ENCODE peak calls at places on chromosomes 12 and 14, in six cellular contexts. W, Y, T, G, N and K are unnamed samples.

GRCh38 chr14:86129426-86129825 is 599.5 kb downstream of the FLRT2 start:
- DNase-seq in W (no peak), Y (no peak), T (no peak), G (no peak), N (no peak), K (no peak)

GRCh38 chr14:50821471-50822464 is 9.2 kb downstream of the NIN start:
- DNase-seq in W (peak; percentile 54), Y (no peak), T (no peak), G (peak; percentile 55), N (no peak), K (no peak)

GRCh38 chr12:89016970-89017778 is 335.1 kb downstream of the DUSP6 start:
- DNase-seq in W (peak; percentile 26), Y (peak; percentile 83), T (peak; percentile 72), G (peak; percentile 25), N (peak; percentile 77), K (peak; percentile 37)

GRCh38 chr12:12281134-12281533 is 14.3 kb upstream of the LRP6 start:
- DNase-seq in W (no peak), Y (no peak), T (peak; percentile 83), G (no peak), N (no peak), K (no peak)

GRCh38 chr12:46269429-46270241 is 792 bp upstream of the SLC38A1 start:
- DNase-seq in W (peak; percentile 68), Y (peak; percentile 2), T (peak; percentile 91), G (peak; percentile 70), N (no peak), K (no peak)

GRCh38 chr12:53171725-53172329 is 8.7 kb upstream of the ZNF740 start:
- DNase-seq in W (no peak), Y (no peak), T (peak; percentile 29), G (no peak), N (no peak), K (no peak)

GRCh38 chr12:105580841-105581352 is 250.4 kb downstream of the C12orf75 start:
- DNase-seq in W (no peak), Y (no peak), T (no peak), G (no peak), N (no peak), K (no peak)

GRCh38 chr14:86057018-86057667 is 527.2 kb downstream of the FLRT2 start:
- DNase-seq in W (no peak), Y (peak; percentile 46), T (peak; percentile 63), G (peak; percentile 31), N (no peak), K (no peak)

GRCh38 chr12:111099186-111099585 is 178.8 kb upstream of the MYL2 start:
- DNase-seq in W (no peak), Y (no peak), T (no peak), G (no peak), N (no peak), K (no peak)

GRCh38 chr14:94374749-94375148 is 13.7 kb downstream of the SERPINA1 start:
- DNase-seq in W (no peak), Y (no peak), T (no peak), G (no peak), N (no peak), K (no peak)

GRCh38 chr14:100389497-100390104 is 66.5 kb downstream of the SLC25A47 start:
- DNase-seq in W (no peak), Y (no peak), T (no peak), G (no peak), N (no peak), K (no peak)

GRCh38 chr12:91985002-91985767 is 160.5 kb downstream of the BTG1 start:
- DNase-seq in W (peak; percentile 25), Y (peak; percentile 87), T (no peak), G (no peak), N (no peak), K (no peak)

GRCh38 chr12:113268621-113269020 is 47.4 kb downstream of the TPCN1 start:
- DNase-seq in W (no peak), Y (no peak), T (no peak), G (no peak), N (no peak), K (no peak)

GRCh38 chr14:102770910-102771543 is 6.2 kb upstream of the TRAF3 start:
- DNase-seq in W (no peak), Y (no peak), T (peak; percentile 30), G (no peak), N (no peak), K (no peak)

GRCh38 chr12:46524778-46525177 is 152.2 kb upstream of the SLC38A2 start:
- DNase-seq in W (no peak), Y (peak; percentile 80), T (no peak), G (no peak), N (peak; percentile 86), K (no peak)

GRCh38 chr12:46777587-46777986 is 48.2 kb downstream of the SLC38A4 start:
- DNase-seq in W (no peak), Y (no peak), T (no peak), G (no peak), N (no peak), K (no peak)

GRCh38 chr12:106774808-106775524 is 484 bp downstream of the RIC8B start:
- DNase-seq in W (no peak), Y (no peak), T (no peak), G (peak; percentile 27), N (no peak), K (no peak)

GRCh38 chr14:103880986-103881926 is 33.9 kb upstream of the PPP1R13B start:
- DNase-seq in W (no peak), Y (no peak), T (no peak), G (no peak), N (no peak), K (no peak)